ENCODE peak calls at places on chromosomes 11 and 22, in six cellular contexts. N is K562, F is HepG2, X is GM12878, Q is GM12892, Z is H1. E is an unnamed sample.

GRCh38 chr11:15501566-15501965 is 386.8 kb downstream of the INSC start:
- DNase-seq in Z (no peak), F (no peak), N (no peak), X (no peak), Q (no peak), E (no peak)

GRCh38 chr11:114782650-114783310 is 104.5 kb downstream of the NXPE2 start:
- DNase-seq in F (no peak), Z (no peak), N (no peak), X (no peak), Q (no peak), E (no peak)

GRCh38 chr11:117786099-117786870 is 10.7 kb downstream of the DSCAML1 start:
- DNase-seq in X (no peak), N (no peak), Q (no peak), Z (no peak), F (no peak), E (no peak)

GRCh38 chr11:5922749-5923426 is 19.2 kb upstream of the OR56A3 start:
- DNase-seq in Q (no peak), N (no peak), X (peak; percentile 48), F (no peak), Z (no peak), E (no peak)

GRCh38 chr11:67635231-67635521 is 4.4 kb downstream of the TBX10 start:
- DNase-seq in N (no peak), Z (no peak), F (no peak), Q (no peak), X (no peak), E (no peak)

GRCh38 chr11:122642472-122642922 is 13.0 kb upstream of the UBASH3B start:
- DNase-seq in F (peak; percentile 94), Q (no peak), X (no peak), Z (no peak), N (no peak), E (no peak)

GRCh38 chr11:127073621-127074020 is 73.1 kb upstream of the KIRREL3 start:
- DNase-seq in X (no peak), F (no peak), Z (no peak), N (no peak), Q (no peak), E (no peak)

GRCh38 chr11:45180888-45181594 is 34.6 kb downstream of the PRDM11 start:
- DNase-seq in N (peak; percentile 86), Z (no peak), F (no peak), Q (no peak), X (no peak), E (no peak)

GRCh38 chr22:19815823-19816290 is 38.8 kb downstream of the GNB1L start:
- DNase-seq in N (no peak), Q (no peak), Z (peak; percentile 35), X (no peak), F (no peak), E (no peak)

GRCh38 chr11:27722117-27722844 is 22.0 kb upstream of the BDNF start:
- DNase-seq in Z (peak; percentile 81), N (no peak), F (no peak), Q (no peak), X (no peak), E (no peak)

GRCh38 chr11:60971520-60971919 is at the start of gene CD6:
- DNase-seq in Q (no peak), N (no peak), X (no peak), Z (no peak), F (no peak), E (no peak)

GRCh38 chr11:1471736-1472135 is 14.8 kb downstream of the MOB2 start:
- DNase-seq in Q (no peak), N (no peak), Z (no peak), F (no peak), X (no peak), E (no peak)

GRCh38 chr11:130616578-130616977 is 168.1 kb downstream of the ADAMTS15 start:
- DNase-seq in N (no peak), Q (no peak), X (no peak), F (no peak), Z (no peak), E (no peak)
- TF ChIP-seq POLR2A in N (no peak), Q (no peak), X (no peak), F (no peak), Z (no peak), E (no peak)

DNA sequence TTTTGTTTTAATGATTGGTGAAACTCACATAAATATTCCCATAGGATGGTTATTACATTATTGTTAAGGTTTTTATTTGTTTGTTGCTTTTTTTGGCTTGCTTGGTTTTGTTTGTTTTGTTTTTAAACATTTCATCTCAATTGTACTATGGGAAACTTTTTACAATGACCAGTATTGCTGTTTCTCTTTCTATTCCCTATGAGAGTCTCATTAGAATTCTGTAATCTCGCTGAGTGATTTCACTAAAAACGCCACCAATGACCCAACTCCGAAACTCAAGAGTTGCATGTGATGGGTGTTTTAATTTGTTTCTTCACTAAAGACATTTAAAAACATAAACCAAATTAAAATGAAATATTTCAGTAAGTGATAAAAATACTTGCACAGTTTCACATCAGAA is 53.9 kb upstream of the HTATIP2 start:
- DNase-seq in X (no peak), Z (no peak), F (no peak), Q (no peak), N (no peak), E (no peak)
- TF ChIP-seq TAF1 in X (no peak), Z (no peak), F (no peak), Q (no peak), N (no peak), E (no peak)

DNA sequence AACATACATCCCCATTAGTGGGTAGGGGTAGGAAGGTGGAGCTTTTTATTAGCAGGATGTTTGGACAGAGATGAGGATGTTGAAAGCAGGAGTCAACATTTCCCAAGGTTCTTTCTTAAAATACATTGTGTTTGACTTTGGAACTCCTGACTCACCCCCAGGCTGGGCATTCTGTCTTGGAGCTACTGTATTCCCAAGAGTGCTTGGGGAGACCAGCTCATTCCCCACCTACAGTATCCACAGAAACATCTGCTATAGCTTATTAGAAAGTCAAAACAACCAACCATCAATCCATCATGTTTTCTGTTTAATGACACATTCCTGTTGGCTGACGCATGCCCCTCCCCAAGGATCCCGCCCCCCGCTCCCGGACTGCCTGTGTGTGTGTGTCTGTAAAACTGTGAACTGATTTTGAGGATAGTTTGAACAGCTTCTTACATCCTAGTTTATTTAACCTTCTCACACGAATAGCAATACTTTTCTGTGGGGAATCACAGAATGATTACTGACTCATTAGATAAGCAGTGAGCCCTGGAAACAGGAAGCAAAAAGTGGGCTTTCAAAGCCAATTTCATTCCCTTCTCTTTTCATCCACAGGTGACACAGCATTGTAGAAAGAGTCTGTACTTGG is 109.6 kb downstream of the CCDC81 start:
- DNase-seq in X (no peak), F (peak; percentile 81), Q (no peak), Z (no peak), N (peak; percentile 75), E (no peak)
- TF ChIP-seq POLR2A in X (no peak), F (no peak), Q (no peak), Z (no peak), N (no peak), E (no peak)

GRCh38 chr22:40107756-40108437 is 69.8 kb upstream of the TNRC6B start:
- DNase-seq in Z (no peak), N (no peak), F (no peak), Q (no peak), X (no peak), E (no peak)
- TF ChIP-seq TAF1 in Z (no peak), N (no peak), F (no peak), Q (no peak), X (no peak), E (no peak)

DNA sequence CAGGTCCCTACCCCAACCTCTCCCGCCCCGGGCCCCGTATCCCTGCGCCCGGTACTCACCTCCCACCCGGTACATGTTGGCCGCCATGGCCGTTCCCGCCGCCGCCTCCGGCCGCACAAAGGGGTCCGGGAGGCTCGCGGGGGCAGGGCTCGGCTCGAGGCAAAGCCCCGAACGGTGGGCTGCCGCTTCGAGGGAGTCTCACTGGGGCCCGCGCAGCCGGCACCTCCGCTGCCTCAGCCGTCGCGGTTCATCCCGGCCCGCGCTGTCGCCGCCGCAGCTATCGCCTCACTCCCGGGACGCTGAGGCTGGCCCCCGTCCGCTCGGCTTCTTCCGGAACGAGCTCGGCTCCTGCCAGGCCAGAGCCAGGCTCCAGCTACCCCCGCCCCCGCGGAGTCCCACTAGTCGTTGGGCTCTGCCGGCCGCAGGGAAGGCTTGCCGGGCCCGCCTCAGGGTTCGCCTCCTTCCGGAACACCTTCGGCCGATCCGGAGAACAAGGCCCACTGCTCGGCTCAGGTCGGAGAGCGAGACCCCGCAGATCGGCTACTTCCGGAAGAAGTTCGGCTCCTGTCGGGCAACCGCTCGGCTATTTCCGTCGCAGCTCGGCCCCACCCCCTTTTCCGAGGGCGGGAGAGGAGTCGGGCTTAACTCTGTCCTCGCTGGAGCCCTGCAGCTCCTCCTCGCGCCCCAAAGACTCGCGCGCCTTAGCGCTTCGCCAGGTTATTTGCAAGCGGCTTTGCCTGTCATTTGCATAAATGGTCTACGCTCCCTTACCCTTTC is at the start of gene MTA2:
- DNase-seq in Z (peak; percentile 100), N (peak; percentile 86), X (peak; percentile 87), F (peak; percentile 94), Q (peak; percentile 95), E (peak; percentile 98)
- TF ChIP-seq POLR2A in Z (peak; percentile 78), N (peak; percentile 81), X (peak; percentile 85), F (no peak), Q (peak; percentile 82), E (peak; percentile 50)

GRCh38 chr22:42769238-42769573 is 48.5 kb upstream of the A4GALT start:
- DNase-seq in Q (no peak), N (peak; percentile 4), X (no peak), Z (no peak), F (no peak), E (no peak)

GRCh38 chr22:42770448-42770726 is 49.7 kb upstream of the A4GALT start:
- DNase-seq in Z (no peak), Q (no peak), F (no peak), N (no peak), X (no peak), E (no peak)

GRCh38 chr22:42768385-42769035 is 47.8 kb upstream of the A4GALT start:
- DNase-seq in Z (no peak), F (no peak), X (no peak), N (peak; percentile 2), Q (no peak), E (no peak)

GRCh38 chr22:42770941-42771647 is 50.4 kb upstream of the A4GALT start:
- DNase-seq in Q (no peak), Z (no peak), N (no peak), F (no peak), X (no peak), E (no peak)

GRCh38 chr22:42769574-42770447 is 49.1 kb upstream of the A4GALT start:
- DNase-seq in X (peak; percentile 44), Q (peak; percentile 80), F (no peak), Z (no peak), N (peak; percentile 59), E (peak; percentile 83)
- TF ChIP-seq TAF1 in X (no peak), Q (peak; percentile 10), F (no peak), Z (no peak), N (no peak), E (no peak)